ENCODE peak calls at places on chromosomes 4 and X, in ten cellular contexts. P is IMR-90, I is transverse colon, L is uterus, M is testis, K is spleen, W is breast epithelium, D is thyroid gland, X is adrenal gland, Q is GM12892. B is an unnamed sample.

GRCh38 chr4:123443401-123444297 is 47.1 kb downstream of the SPRY1 start:
- DNase-seq in P (peak; percentile 21), I (peak; percentile 19), L (no peak), M (peak; percentile 33), K (no peak), W (no peak), D (no peak), X (peak; percentile 21), Q (no peak), B (no peak)

GRCh38 chr4:169270156-169270809 is 473 bp downstream of the SH3RF1 start:
- DNase-seq in P (no peak), I (peak; percentile 69), L (peak; percentile 56), M (peak; percentile 58), K (peak; percentile 87), W (no peak), D (peak; percentile 69), X (peak; percentile 76), Q (peak; percentile 60), B (peak; percentile 68)

GRCh38 chr4:156019238-156019637 is 65.6 kb upstream of the CTSO start:
- DNase-seq in P (no peak), I (no peak), L (no peak), M (no peak), K (no peak), W (no peak), D (no peak), X (no peak), Q (no peak), B (no peak)

GRCh38 chr4:20577702-20578101 is 122.6 kb upstream of the PACRGL start:
- DNase-seq in P (no peak), I (no peak), L (no peak), M (no peak), K (no peak), W (no peak), D (no peak), X (no peak), Q (no peak), B (no peak)

GRCh38 chr4:173834151-173834550 is 304.1 kb upstream of the HAND2 start:
- DNase-seq in P (peak; percentile 7), I (no peak), L (no peak), M (no peak), K (no peak), W (no peak), D (no peak), X (no peak), Q (no peak), B (no peak)

GRCh38 chr4:56804551-56804950 is 16.9 kb downstream of the SPINK2 start:
- DNase-seq in P (peak; percentile 26), I (no peak), L (no peak), M (no peak), K (no peak), W (no peak), D (no peak), X (no peak), Q (no peak), B (no peak)

GRCh38 chr4:78665216-78665615 is 110.9 kb upstream of the BMP2K start:
- DNase-seq in P (no peak), I (no peak), L (no peak), M (no peak), K (no peak), W (no peak), D (no peak), X (no peak), Q (no peak), B (no peak)

GRCh38 chr4:41359069-41359769 is 102.5 kb downstream of the UCHL1 start:
- DNase-seq in P (no peak), I (no peak), L (no peak), M (no peak), K (peak; percentile 60), W (no peak), D (peak; percentile 25), X (no peak), Q (no peak), B (no peak)

GRCh38 chr4:1194028-1194900 is 21.9 kb upstream of the SPON2 start:
- DNase-seq in P (peak; percentile 49), I (peak; percentile 58), L (peak; percentile 88), M (peak; percentile 52), K (peak; percentile 76), W (peak; percentile 51), D (peak; percentile 40), X (peak; percentile 74), Q (peak; percentile 29), B (peak; percentile 86)

GRCh38 chr4:1192493-1193205 is 20.3 kb upstream of the SPON2 start:
- DNase-seq in P (no peak), I (peak; percentile 23), L (peak; percentile 44), M (peak; percentile 22), K (peak; percentile 69), W (peak; percentile 61), D (peak; percentile 42), X (peak; percentile 4), Q (peak; percentile 13), B (peak; percentile 20)

GRCh38 chr4:1195109-1195671 is 22.8 kb upstream of the SPON2 start:
- DNase-seq in P (no peak), I (no peak), L (peak; percentile 43), M (no peak), K (no peak), W (no peak), D (no peak), X (no peak), Q (peak; percentile 15), B (no peak)

GRCh38 chr4:1192091-1192492 is 19.7 kb upstream of the SPON2 start:
- DNase-seq in P (peak; percentile 99), I (peak; percentile 83), L (peak; percentile 94), M (peak; percentile 90), K (peak; percentile 72), W (peak; percentile 83), D (peak; percentile 89), X (peak; percentile 97), Q (no peak), B (peak; percentile 91)

DNA sequence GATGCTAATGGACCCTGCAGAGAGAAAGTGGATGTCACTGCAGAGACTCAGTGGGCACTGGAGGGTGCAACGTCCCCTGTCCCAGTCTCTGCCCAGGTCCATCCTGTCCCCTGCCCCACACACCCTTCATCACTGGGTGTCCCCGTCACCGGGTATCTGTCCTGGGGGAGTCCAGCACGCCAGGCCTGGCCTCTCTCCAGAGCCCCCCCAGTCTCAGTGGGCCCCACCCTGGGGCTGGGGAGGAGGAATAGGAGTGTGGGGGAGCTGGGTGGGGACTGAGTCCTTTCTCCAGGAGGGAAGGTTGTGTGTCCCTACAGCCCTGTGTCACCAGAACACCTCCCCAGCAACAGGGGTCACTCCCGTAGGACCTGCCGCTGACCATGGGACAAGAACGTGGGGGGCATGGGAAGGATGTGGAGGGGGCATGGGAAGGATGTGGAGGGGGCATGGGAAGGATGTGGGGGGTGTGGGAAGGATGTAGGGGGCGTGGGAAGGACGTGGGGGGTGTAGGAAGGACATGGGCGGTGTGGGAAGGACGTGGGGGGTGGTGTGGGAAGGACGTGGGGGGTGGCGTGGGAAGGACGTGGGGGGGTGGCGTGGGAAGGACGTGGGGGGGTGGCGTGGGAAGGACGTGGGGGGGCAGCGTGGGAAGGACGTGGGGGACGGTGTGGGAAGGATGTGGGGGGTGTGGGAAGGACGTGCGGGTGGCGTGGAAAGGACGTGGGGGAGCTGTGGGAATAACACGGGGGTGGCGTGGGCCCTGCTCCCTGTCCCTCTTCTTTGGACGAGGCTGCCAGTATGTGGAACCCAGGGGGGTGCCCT is 21.0 kb upstream of the SPON2 start:
- DNase-seq in P (no peak), I (no peak), L (peak; percentile 35), M (peak; percentile 6), K (no peak), W (no peak), D (no peak), X (no peak), Q (peak; percentile 19), B (peak; percentile 31)
- TF ChIP-seq POLR2A in P (no peak), I (no peak), L (no peak), M (no peak), K (no peak), W (no peak), D (no peak), X (no peak), Q (no peak), B (no peak)

GRCh38 chrX:37686348-37686736 is 751 bp downstream of the XK start:
- DNase-seq in P (no peak), I (no peak), L (no peak), M (no peak), K (no peak), W (no peak), D (no peak), X (no peak), Q (no peak), B (no peak)

GRCh38 chrX:37686979-37687378 is 1.4 kb downstream of the XK start:
- DNase-seq in P (no peak), I (no peak), L (no peak), M (no peak), K (no peak), W (no peak), D (no peak), X (no peak), Q (no peak), B (no peak)

GRCh38 chrX:37684426-37684825 is 1.2 kb upstream of the XK start:
- DNase-seq in P (no peak), I (no peak), L (no peak), M (no peak), K (no peak), W (no peak), D (no peak), X (peak; percentile 10), Q (no peak), B (no peak)

GRCh38 chrX:37684918-37685317 is 673 bp upstream of the XK start:
- DNase-seq in P (no peak), I (no peak), L (no peak), M (no peak), K (no peak), W (no peak), D (no peak), X (no peak), Q (no peak), B (no peak)

GRCh38 chrX:37685452-37686347 is at the start of gene XK:
- DNase-seq in P (no peak), I (peak; percentile 71), L (peak; percentile 28), M (peak; percentile 71), K (peak; percentile 81), W (peak; percentile 52), D (peak; percentile 51), X (peak; percentile 56), Q (peak; percentile 6), B (peak; percentile 35)
- TF ChIP-seq POLR2A in P (no peak), I (peak; percentile 68), L (no peak), M (no peak), K (no peak), W (no peak), D (no peak), X (peak; percentile 44), Q (no peak), B (no peak)

DNA sequence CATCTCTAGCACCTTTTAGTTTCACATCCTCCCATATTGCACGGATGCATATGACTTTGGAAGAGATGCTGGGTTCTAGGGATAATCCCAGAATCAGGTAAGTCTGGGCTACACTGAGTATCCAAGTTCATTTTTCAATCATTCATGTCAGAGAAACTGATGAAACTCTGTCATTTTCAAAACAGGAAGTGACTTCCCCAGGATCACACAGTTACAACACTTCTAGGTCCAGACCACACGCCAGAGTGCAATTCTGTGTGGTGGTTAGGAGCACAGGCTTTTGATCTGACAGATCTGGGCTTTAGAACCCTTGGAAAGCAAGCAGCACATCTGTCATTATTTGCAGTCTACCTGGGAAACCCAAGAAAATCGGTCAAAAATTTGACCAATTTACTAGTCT is 52.1 kb upstream of the CDKN2AIP start:
- DNase-seq in P (no peak), I (no peak), L (no peak), M (no peak), K (no peak), W (no peak), D (no peak), X (no peak), Q (no peak), B (no peak)
- TF ChIP-seq POLR2A in P (no peak), I (no peak), L (no peak), M (no peak), K (no peak), W (no peak), D (no peak), X (no peak), Q (no peak), B (no peak)

GRCh38 chr4:184810720-184811119 is 15.0 kb downstream of the ACSL1 start:
- DNase-seq in P (no peak), I (no peak), L (no peak), M (no peak), K (no peak), W (no peak), D (no peak), X (peak; percentile 30), Q (no peak), B (no peak)

GRCh38 chr4:184807797-184808718 is 17.7 kb downstream of the ACSL1 start:
- DNase-seq in P (peak; percentile 91), I (no peak), L (no peak), M (peak; percentile 52), K (no peak), W (no peak), D (peak; percentile 79), X (peak; percentile 52), Q (no peak), B (no peak)

GRCh38 chr4:184806711-184807110 is 19.1 kb downstream of the ACSL1 start:
- DNase-seq in P (no peak), I (no peak), L (no peak), M (no peak), K (no peak), W (no peak), D (no peak), X (no peak), Q (no peak), B (no peak)

GRCh38 chr4:184807261-184807660 is 18.5 kb downstream of the ACSL1 start:
- DNase-seq in P (no peak), I (no peak), L (no peak), M (no peak), K (no peak), W (no peak), D (no peak), X (no peak), Q (no peak), B (no peak)

GRCh38 chr4:184808719-184809062 is 17.1 kb downstream of the ACSL1 start:
- DNase-seq in P (peak; percentile 18), I (no peak), L (no peak), M (no peak), K (no peak), W (no peak), D (no peak), X (no peak), Q (no peak), B (no peak)
- TF ChIP-seq POLR2A in P (no peak), I (no peak), L (no peak), M (no peak), K (no peak), W (no peak), D (no peak), X (no peak), Q (no peak), B (no peak)

B was measured in ovary.